ENCODE peak calls at places on chromosomes 2 and 18, in four cellular contexts. C is CD8-positive, alpha-beta memory T cell; L is colonic mucosa; K is endothelial cell. G is an unnamed sample.

GRCh38 chr18:10379511-10379910 is 74.9 kb upstream of the APCDD1 start:
- DNase-seq in K (no peak), L (no peak), C (no peak), G (no peak)

GRCh38 chr18:63339920-63340484 is 20.4 kb upstream of the BCL2 start:
- DNase-seq in K (peak), C (peak), L (no peak), G (peak)

GRCh38 chr2:97935719-97936161 is 60.0 kb downstream of the TMEM131 start:
- DNase-seq in K (no peak), L (no peak), C (no peak), G (no peak)

GRCh38 chr2:58984731-58985130 is 743.6 kb upstream of the FANCL start:
- DNase-seq in K (no peak), C (no peak), L (no peak), G (no peak)

GRCh38 chr18:51614033-51614432 is 416.6 kb upstream of the MEX3C start:
- DNase-seq in C (no peak), K (no peak), L (no peak), G (peak)

GRCh38 chr2:7010376-7010775 is 93.2 kb downstream of the RNF144A start:
- DNase-seq in L (no peak), K (no peak), C (no peak), G (no peak)

GRCh38 chr2:238379096-238379810 is 47.5 kb upstream of the ASB1 start:
- DNase-seq in L (no peak), K (no peak), C (no peak), G (peak)

GRCh38 chr2:196277002-196277401 is 105.6 kb upstream of the STK17B start:
- DNase-seq in C (no peak), K (no peak), L (no peak), G (no peak)

GRCh38 chr2:98580656-98581284 is 27.5 kb downstream of the COA5 start:
- DNase-seq in C (no peak), K (no peak), L (no peak), G (no peak)

GRCh38 chr2:180291552-180292421 is 284.7 kb upstream of the CWC22 start:
- DNase-seq in C (no peak), L (no peak), K (no peak), G (no peak)

GRCh38 chr2:96354492-96354891 is 18.9 kb downstream of the NCAPH start:
- DNase-seq in L (no peak), K (no peak), C (no peak), G (no peak)

GRCh38 chr2:209425082-209426071 is 1.5 kb downstream of the MAP2 start:
- DNase-seq in K (peak), L (no peak), C (no peak), G (peak)

GRCh38 chr2:197399887-197400540 is 34.8 kb downstream of the SF3B1 start:
- DNase-seq in C (no peak), L (no peak), K (no peak), G (no peak)

G was measured in body of pancreas.